ENCODE peak calls at places on chromosomes 1 and 21, in six cellular contexts. U, N, K, H, L and X are unnamed samples. For H3K36me3, the result is how much of the 10 kb centered on the place peaks cover.

GRCh38 chr1:83693409-83694126 is 305.4 kb downstream of the TTLL7 start:
- DNase-seq in U (no peak), N (no peak), K (no peak), H (no peak), L (no peak), X (no peak)

GRCh38 chr1:234558186-234558836 is 51.7 kb downstream of the IRF2BP2 start:
- DNase-seq in U (no peak), N (no peak), K (no peak), H (no peak), L (no peak), X (no peak)

GRCh38 chr1:51484591-51484990 is 34.5 kb downstream of the EPS15 start:
- DNase-seq in U (no peak), N (no peak), K (no peak), H (no peak), L (peak), X (no peak)

GRCh38 chr1:218030846-218031245 is 254.2 kb upstream of the RRP15 start:
- DNase-seq in U (no peak), N (no peak), K (no peak), H (no peak), L (no peak), X (no peak)

GRCh38 chr21:17045214-17045835 is 467.5 kb upstream of the CXADR start:
- DNase-seq in U (no peak), N (no peak), K (no peak), H (no peak), L (peak), X (no peak)

GRCh38 chr1:53129891-53130597 is 12.4 kb downstream of the SLC1A7 start:
- DNase-seq in U (no peak), N (no peak), K (no peak), H (no peak), L (no peak), X (no peak)

GRCh38 chr1:19384113-19384512 is 72.0 kb downstream of the SLC66A1 start:
- DNase-seq in U (no peak), N (no peak), K (peak), H (no peak), L (peak), X (no peak)

GRCh38 chr1:19391596-19391981 is 79.5 kb downstream of the SLC66A1 start:
- DNase-seq in U (no peak), N (no peak), K (no peak), H (no peak), L (no peak), X (no peak)

GRCh38 chr1:164760585-164760968 is 201.6 kb downstream of the PBX1 start:
- DNase-seq in U (no peak), N (no peak), K (no peak), H (no peak), L (no peak), X (no peak)

GRCh38 chr1:40877681-40878080 is 15.5 kb upstream of the CITED4 start:
- DNase-seq in U (no peak), N (no peak), K (no peak), H (peak), L (peak), X (no peak)

DNA sequence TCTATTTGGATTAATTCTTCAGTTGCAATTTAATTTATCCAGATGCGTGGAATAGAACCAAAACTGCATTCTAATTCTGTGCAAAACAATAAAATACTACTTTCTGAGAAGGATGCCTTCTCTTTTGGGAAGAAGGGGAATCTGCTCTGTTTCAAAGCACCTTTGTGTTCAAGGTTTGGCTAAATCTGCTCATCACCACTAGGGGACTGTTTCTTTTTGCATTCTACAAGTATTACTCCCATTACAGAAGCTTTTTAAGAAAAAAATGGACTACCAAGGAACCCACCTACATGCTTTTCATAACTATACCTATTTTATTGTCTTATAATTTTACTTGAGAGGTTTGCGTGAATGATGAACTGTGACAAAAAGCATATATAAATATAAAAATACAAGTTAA is 18.2 kb downstream of the MRPS6 start:
- DNase-seq in U (no peak), N (no peak), K (no peak), H (no peak), L (no peak), X (no peak)
- TF ChIP-seq CTCF in U (peak), N (no peak), K (peak), H (no peak), L (peak), X (no peak)

GRCh38 chr1:17632541-17633193 is 93.2 kb downstream of the ARHGEF10L start:
- DNase-seq in U (no peak), N (no peak), K (no peak), H (no peak), L (peak), X (no peak)
- H3K36me3 ChIP-seq in U (under half), N (half or more), K (under half), H (half or more), L (under half), X (half or more)

GRCh38 chr1:6185151-6185550 is 5.0 kb upstream of the CHD5 start:
- DNase-seq in U (no peak), N (no peak), K (no peak), H (no peak), L (peak), X (no peak)

GRCh38 chr1:6188466-6188865 is 8.3 kb upstream of the CHD5 start:
- DNase-seq in U (no peak), N (no peak), K (no peak), H (no peak), L (no peak), X (no peak)

GRCh38 chr1:6183520-6183989 is 3.4 kb upstream of the CHD5 start:
- DNase-seq in U (no peak), N (no peak), K (no peak), H (no peak), L (no peak), X (no peak)

GRCh38 chr1:6184083-6184783 is 4.1 kb upstream of the CHD5 start:
- DNase-seq in U (no peak), N (no peak), K (no peak), H (no peak), L (no peak), X (no peak)

DNA sequence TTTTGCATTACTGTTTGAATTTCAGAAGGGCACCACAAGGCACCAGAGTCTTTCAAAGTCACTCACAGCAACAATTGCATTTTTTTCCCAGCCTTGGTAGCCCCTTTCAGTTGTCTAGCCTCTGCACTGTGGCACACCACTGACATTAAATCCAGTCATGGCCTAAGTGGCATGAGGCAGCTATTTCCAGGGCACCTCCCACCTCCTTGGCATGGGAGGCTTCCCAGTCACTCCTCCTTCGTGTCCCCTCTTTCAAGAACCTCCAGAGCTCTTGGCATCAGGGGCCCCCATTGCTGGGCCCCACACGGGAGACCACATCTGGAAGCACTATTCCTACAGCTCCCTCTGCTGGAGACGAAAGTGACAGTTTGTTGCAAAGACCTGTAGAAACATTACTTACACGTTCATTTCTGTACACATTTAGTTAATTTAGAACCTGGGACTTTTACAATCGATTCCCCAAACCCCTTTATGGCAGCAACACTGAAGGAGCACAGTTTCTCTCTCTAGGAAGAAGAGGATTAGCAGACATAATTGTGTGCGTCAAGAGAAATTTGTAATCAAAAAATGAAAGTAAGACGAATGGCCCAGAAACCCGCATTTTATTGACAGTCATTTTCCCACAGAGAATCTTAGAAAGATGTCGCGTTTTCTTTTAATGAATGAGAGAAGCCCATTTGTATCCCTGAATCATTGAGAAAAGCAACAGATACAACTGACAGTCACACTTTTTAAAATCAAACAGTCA is 5.7 kb upstream of the CHD5 start:
- DNase-seq in U (no peak), N (no peak), K (no peak), H (no peak), L (peak), X (no peak)
- TF ChIP-seq CTCF in U (peak), N (peak), K (peak), H (peak), L (peak), X (peak)

GRCh38 chr1:180973360-180973759 is 49.3 kb downstream of the STX6 start:
- DNase-seq in U (no peak), N (no peak), K (no peak), H (no peak), L (no peak), X (no peak)

GRCh38 chr1:180975551-180975950 is 47.1 kb downstream of the STX6 start:
- DNase-seq in U (no peak), N (no peak), K (no peak), H (no peak), L (no peak), X (no peak)

GRCh38 chr1:180974236-180974635 is 48.4 kb downstream of the STX6 start:
- DNase-seq in U (no peak), N (no peak), K (no peak), H (no peak), L (no peak), X (no peak)

GRCh38 chr1:180981596-180982387 is 40.9 kb downstream of the STX6 start:
- DNase-seq in U (no peak), N (no peak), K (no peak), H (no peak), L (no peak), X (no peak)

DNA sequence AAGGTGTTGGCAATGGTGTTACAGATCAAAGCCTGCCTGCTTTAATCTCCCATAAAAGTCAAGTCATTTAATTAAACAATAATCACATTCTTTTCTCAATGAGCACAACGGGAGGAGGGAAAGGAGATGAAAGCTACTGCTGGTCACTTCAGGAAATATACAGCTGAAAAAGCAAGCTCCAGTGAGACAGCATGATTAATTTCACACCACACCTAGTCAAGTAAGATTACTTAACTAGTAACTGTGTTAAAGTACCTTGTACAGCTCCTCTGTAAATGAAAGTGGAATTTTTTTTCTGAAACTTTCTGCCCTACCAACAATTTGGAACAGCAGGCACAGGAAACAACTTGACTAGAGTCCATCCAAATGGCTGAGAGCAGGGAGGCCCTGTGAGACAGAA is 45.7 kb downstream of the STX6 start:
- DNase-seq in U (no peak), N (no peak), K (no peak), H (no peak), L (no peak), X (no peak)
- H3K36me3 ChIP-seq in U (under half), N (half or more), K (under half), H (under half), L (under half), X (under half)